ENCODE peak calls at places on chromosomes 11 and 22, in ten cellular contexts. W, K, R, D, A, E, Z, O, Y and T are unnamed samples.

GRCh38 chr22:24845036-24845918 is 39.3 kb downstream of the SGSM1 start:
- DNase-seq in R (peak; percentile 3), Y (no peak), W (peak; percentile 46), A (no peak), Z (no peak), K (no peak), E (no peak), O (peak; percentile 69), D (no peak), T (no peak)

GRCh38 chr22:28398355-28398754 is 281.3 kb downstream of the TTC28 start:
- DNase-seq in E (no peak), Z (no peak), Y (no peak), D (no peak), K (no peak), R (no peak), W (no peak), A (no peak), O (no peak), T (no peak)

GRCh38 chr11:102157219-102157618 is 47.0 kb downstream of the YAP1 start:
- DNase-seq in R (peak; percentile 83), A (no peak), K (no peak), E (no peak), O (peak; percentile 53), D (no peak), Y (no peak), Z (no peak), W (peak; percentile 77), T (peak; percentile 22)

GRCh38 chr11:86940122-86940777 is 14.9 kb downstream of the FZD4 start:
- DNase-seq in O (peak; percentile 34), Z (no peak), E (no peak), K (peak; percentile 79), Y (no peak), W (peak; percentile 65), A (no peak), D (no peak), R (peak; percentile 76), T (no peak)

GRCh38 chr22:37230673-37231405 is 13.2 kb downstream of the RAC2 start:
- DNase-seq in A (no peak), W (no peak), Z (peak; percentile 7), O (no peak), D (no peak), R (no peak), E (peak; percentile 38), Y (peak; percentile 38), K (peak; percentile 16), T (no peak)

GRCh38 chr11:35148163-35148562 is 9.2 kb downstream of the CD44 start:
- DNase-seq in K (no peak), E (no peak), Z (no peak), Y (no peak), D (no peak), W (no peak), O (no peak), R (no peak), A (no peak), T (no peak)

GRCh38 chr11:27390959-27391326 is 27.9 kb upstream of the CCDC34 start:
- DNase-seq in O (no peak), E (no peak), Y (no peak), K (no peak), W (no peak), D (no peak), R (no peak), A (no peak), Z (peak; percentile 83), T (no peak)

GRCh38 chr11:106395716-106396349 is 318.4 kb downstream of the AASDHPPT start:
- DNase-seq in A (no peak), R (peak; percentile 50), E (no peak), O (peak; percentile 27), W (no peak), Z (no peak), K (no peak), D (no peak), Y (no peak), T (peak; percentile 54)

GRCh38 chr11:69817265-69818236 is 1.7 kb downstream of the FGF3 start:
- DNase-seq in O (peak; percentile 29), W (no peak), D (no peak), E (peak; percentile 88), Y (no peak), A (no peak), Z (no peak), K (no peak), R (peak; percentile 26), T (no peak)

GRCh38 chr11:33978376-33978775 is 73.2 kb upstream of the CAPRIN1 start:
- DNase-seq in W (no peak), R (no peak), K (no peak), Z (no peak), A (no peak), E (no peak), O (no peak), D (no peak), Y (no peak), T (no peak)

GRCh38 chr22:25232301-25232700 is 12.9 kb downstream of the CRYBB2 start:
- DNase-seq in O (no peak), Y (no peak), D (no peak), W (no peak), A (no peak), K (no peak), R (no peak), E (peak; percentile 35), Z (no peak), T (no peak)

GRCh38 chr11:28448186-28448585 is 340.0 kb downstream of the METTL15 start:
- DNase-seq in A (no peak), D (no peak), O (no peak), R (peak; percentile 8), E (no peak), K (no peak), Y (no peak), W (no peak), Z (peak; percentile 82), T (no peak)

GRCh38 chr11:3126901-3127691 is 38.0 kb downstream of the OSBPL5 start:
- DNase-seq in R (no peak), D (no peak), K (no peak), E (peak; percentile 32), Y (no peak), O (no peak), Z (no peak), W (peak; percentile 23), A (no peak), T (no peak)

GRCh38 chr11:103800406-103801114 is 235.9 kb upstream of the DDI1 start:
- DNase-seq in K (no peak), R (no peak), Z (no peak), D (no peak), O (no peak), W (peak; percentile 24), E (no peak), Y (no peak), A (no peak), T (no peak)

GRCh38 chr11:3056296-3057068 is 741 bp downstream of the CARS1 start:
- DNase-seq in A (peak; percentile 7), K (no peak), E (peak; percentile 69), R (peak; percentile 14), O (peak; percentile 19), Y (no peak), D (no peak), Z (no peak), W (no peak), T (peak; percentile 48)

GRCh38 chr11:80317612-80318011 is 876.8 kb upstream of the TENM4 start:
- DNase-seq in A (no peak), W (no peak), O (no peak), R (no peak), D (no peak), K (no peak), Z (no peak), Y (no peak), E (no peak), T (peak; percentile 24)